ENCODE peak calls at places on chromosome 12, in eight cellular contexts. X is foreskin fibroblast, P is neuronal stem cell, L is Karpas-422, W is tibial nerve, F is stomach, Z is psoas muscle, U is upper lobe of left lung. Q is an unnamed sample.

GRCh38 chr12:4664111-4664510 is 15.2 kb downstream of the NDUFA9 start:
- DNase-seq in X (peak), P (no peak), L (no peak), W (no peak), F (no peak), Z (no peak), U (no peak), Q (no peak)

GRCh38 chr12:100395811-100396210 is 38.9 kb downstream of the SLC17A8 start:
- DNase-seq in X (no peak), P (no peak), L (no peak), W (no peak), F (no peak), Z (no peak), U (no peak), Q (no peak)

GRCh38 chr12:26011099-26011498 is 52.6 kb downstream of the RASSF8 start:
- DNase-seq in X (peak), P (no peak), L (no peak), W (no peak), F (no peak), Z (no peak), U (no peak), Q (no peak)

GRCh38 chr12:14264777-14265176 is 100.7 kb upstream of the ATF7IP start:
- DNase-seq in X (peak), P (no peak), L (no peak), W (no peak), F (no peak), Z (no peak), U (no peak), Q (no peak)

GRCh38 chr12:108307006-108307405 is 32.1 kb downstream of the CMKLR1 start:
- DNase-seq in X (peak), P (no peak), L (no peak), W (no peak), F (no peak), Z (no peak), U (no peak), Q (no peak)

GRCh38 chr12:95304673-95305198 is 87.1 kb downstream of the VEZT start:
- DNase-seq in X (peak), P (no peak), L (no peak), W (no peak), F (no peak), Z (no peak), U (no peak), Q (no peak)

GRCh38 chr12:107242189-107242588 is 148.8 kb upstream of the CRY1 start:
- DNase-seq in X (peak), P (no peak), L (no peak), W (no peak), F (no peak), Z (no peak), U (no peak), Q (peak)

GRCh38 chr12:116673713-116674112 is 64.2 kb downstream of the SPRING1 start:
- DNase-seq in X (peak), P (no peak), L (no peak), W (no peak), F (no peak), Z (no peak), U (no peak), Q (peak)

GRCh38 chr12:92070864-92071445 is 74.7 kb downstream of the BTG1 start:
- DNase-seq in X (peak), P (no peak), L (no peak), W (no peak), F (peak), Z (no peak), U (peak), Q (no peak)

GRCh38 chr12:109760031-109760929 is 46.7 kb downstream of the FAM222A start:
- DNase-seq in X (no peak), P (no peak), L (no peak), W (peak), F (peak), Z (no peak), U (peak), Q (no peak)

GRCh38 chr12:22505826-22506225 is 38.5 kb downstream of the C2CD5 start:
- DNase-seq in X (no peak), P (no peak), L (no peak), W (no peak), F (no peak), Z (no peak), U (no peak), Q (no peak)

GRCh38 chr12:130796985-130797686 is 41.9 kb downstream of the STX2 start:
- DNase-seq in X (no peak), P (no peak), L (no peak), W (no peak), F (no peak), Z (no peak), U (no peak), Q (no peak)

GRCh38 chr12:112936927-112937326 is 1.3 kb upstream of the OAS3 start:
- DNase-seq in X (no peak), P (no peak), L (no peak), W (no peak), F (no peak), Z (no peak), U (no peak), Q (no peak)

GRCh38 chr12:34607520-34608195 is 585.4 kb downstream of the ALG10 start:
- DNase-seq in X (no peak), P (no peak), L (no peak), W (no peak), F (no peak), Z (no peak), U (no peak), Q (no peak)

GRCh38 chr12:1566449-1567135 is 27.8 kb downstream of the FBXL14 start:
- DNase-seq in X (no peak), P (no peak), L (no peak), W (no peak), F (no peak), Z (no peak), U (no peak), Q (peak)
- H3K4me3 ChIP-seq in X (no peak), P (no peak), L (no peak), W (no peak), F (no peak), Z (no peak), U (no peak), Q (no peak)

GRCh38 chr12:118058881-118059644 is 1.9 kb downstream of the WSB2 start:
- DNase-seq in X (peak), P (no peak), L (no peak), W (no peak), F (no peak), Z (no peak), U (no peak), Q (no peak)
- H3K4me3 ChIP-seq in X (peak), P (no peak), L (no peak), W (peak), F (peak), Z (peak), U (peak), Q (peak)

DNA sequence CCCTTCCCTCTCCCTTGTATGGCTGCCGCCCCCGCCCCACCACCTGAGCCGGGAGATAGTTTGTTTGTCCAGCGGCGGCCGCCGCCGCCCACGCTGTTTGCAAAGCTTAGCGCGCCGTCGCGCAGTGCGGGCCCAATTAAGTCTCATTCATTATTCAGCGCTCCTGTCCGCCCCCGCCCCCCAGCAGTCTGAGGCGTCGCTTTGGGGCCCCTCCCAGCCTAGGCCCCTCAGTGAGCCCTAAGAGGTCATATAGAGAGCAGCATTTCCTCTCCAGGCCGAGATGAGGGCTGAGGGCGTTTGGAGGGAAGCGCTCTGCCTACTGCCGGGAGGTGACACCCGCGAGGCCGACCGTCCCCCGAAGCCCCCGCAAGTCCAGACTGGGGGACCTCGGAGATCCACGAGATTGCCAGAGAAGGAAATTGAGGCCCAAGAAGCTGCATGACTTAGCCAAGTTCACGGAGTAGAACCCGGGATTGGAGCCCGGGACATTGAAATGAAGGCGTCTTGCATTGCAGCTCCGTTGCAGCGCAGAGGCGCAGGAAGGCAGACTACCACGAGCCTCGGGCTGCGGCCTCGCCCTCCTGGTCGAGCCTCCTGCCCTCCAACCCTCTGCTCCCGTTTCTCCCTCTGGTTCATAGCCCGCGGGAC is at the start of gene DNAJC22:
- DNase-seq in X (no peak), P (no peak), L (peak), W (no peak), F (peak), Z (no peak), U (peak), Q (peak)
- H3K4me3 ChIP-seq in X (peak), P (peak), L (peak), W (peak), F (peak), Z (peak), U (peak), Q (peak)

GRCh38 chr12:94262228-94263010 is 114.0 kb downstream of the PLXNC1 start:
- DNase-seq in X (peak), P (no peak), L (peak), W (peak), F (peak), Z (peak), U (peak), Q (no peak)
- H3K4me3 ChIP-seq in X (peak), P (no peak), L (peak), W (peak), F (peak), Z (peak), U (peak), Q (no peak)

GRCh38 chr12:124514996-124515932 is 52.1 kb downstream of the NCOR2 start:
- DNase-seq in X (no peak), P (no peak), L (no peak), W (no peak), F (no peak), Z (no peak), U (no peak), Q (no peak)

GRCh38 chr12:124518051-124518932 is 49.1 kb downstream of the NCOR2 start:
- DNase-seq in X (peak), P (peak), L (no peak), W (peak), F (peak), Z (peak), U (peak), Q (no peak)

GRCh38 chr12:124515981-124516380 is 51.4 kb downstream of the NCOR2 start:
- DNase-seq in X (no peak), P (no peak), L (no peak), W (no peak), F (peak), Z (peak), U (peak), Q (no peak)

GRCh38 chr12:124517260-124518050 is 50.0 kb downstream of the NCOR2 start:
- DNase-seq in X (peak), P (no peak), L (no peak), W (peak), F (peak), Z (peak), U (peak), Q (no peak)

GRCh38 chr12:124516850-124517249 is 50.6 kb downstream of the NCOR2 start:
- DNase-seq in X (no peak), P (no peak), L (no peak), W (no peak), F (no peak), Z (no peak), U (no peak), Q (no peak)
- H3K4me3 ChIP-seq in X (peak), P (no peak), L (no peak), W (peak), F (peak), Z (peak), U (peak), Q (no peak)

GRCh38 chr12:120234643-120235368 is 30.7 kb downstream of the PXN start:
- DNase-seq in X (peak), P (no peak), L (no peak), W (peak), F (peak), Z (peak), U (peak), Q (peak)

GRCh38 chr12:120236124-120236398 is 29.5 kb downstream of the PXN start:
- DNase-seq in X (no peak), P (no peak), L (no peak), W (no peak), F (no peak), Z (no peak), U (no peak), Q (no peak)

GRCh38 chr12:120238839-120239445 is 26.6 kb downstream of the PXN start:
- DNase-seq in X (no peak), P (no peak), L (no peak), W (no peak), F (no peak), Z (no peak), U (no peak), Q (no peak)

GRCh38 chr12:120238224-120238616 is 27.3 kb downstream of the PXN start:
- DNase-seq in X (no peak), P (no peak), L (no peak), W (no peak), F (no peak), Z (no peak), U (no peak), Q (no peak)

DNA sequence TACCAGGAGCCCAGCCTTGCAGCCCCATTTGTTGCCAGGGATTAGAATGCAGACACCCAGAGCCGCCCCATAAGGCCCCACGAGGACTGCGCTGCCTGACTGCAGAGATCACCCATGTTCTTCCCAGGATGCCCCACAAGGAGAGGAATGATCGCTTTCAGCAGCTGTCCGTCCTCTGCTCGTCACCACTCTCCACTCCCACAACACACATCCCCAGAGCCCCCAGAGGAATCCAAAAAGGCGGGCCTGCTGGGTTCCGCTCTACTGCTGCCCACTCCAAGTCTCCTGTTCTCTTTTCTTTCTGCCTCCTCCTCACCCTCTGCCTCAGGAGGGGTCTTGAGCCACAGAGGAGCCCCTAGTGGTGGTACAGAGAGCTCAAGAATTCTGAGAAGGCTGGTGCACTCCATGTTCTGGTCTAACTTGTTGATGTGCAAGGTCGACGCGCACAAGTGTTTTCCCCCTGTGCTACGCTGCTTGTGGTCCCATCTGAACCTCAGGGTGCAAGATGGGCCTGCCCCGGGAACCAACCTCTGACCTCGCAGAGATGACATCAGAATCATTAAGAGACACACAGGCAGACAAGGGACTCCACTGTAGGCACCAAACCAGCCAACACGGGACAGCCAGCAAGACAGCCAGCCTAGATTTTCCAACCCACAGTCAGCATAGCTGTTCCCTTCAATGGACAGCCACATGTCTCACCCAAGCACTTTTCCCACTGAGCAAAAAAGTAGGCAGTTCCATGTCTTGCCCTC is 30.0 kb downstream of the PXN start:
- DNase-seq in X (no peak), P (no peak), L (no peak), W (no peak), F (no peak), Z (no peak), U (no peak), Q (peak)
- H3K4me3 ChIP-seq in X (no peak), P (no peak), L (no peak), W (peak), F (no peak), Z (peak), U (no peak), Q (no peak)

GRCh38 chr12:96720363-96720705 is 186.7 kb upstream of the NEDD1 start:
- DNase-seq in X (no peak), P (no peak), L (peak), W (no peak), F (no peak), Z (no peak), U (no peak), Q (peak)
- H3K4me3 ChIP-seq in X (peak), P (no peak), L (peak), W (peak), F (peak), Z (peak), U (peak), Q (no peak)

DNA sequence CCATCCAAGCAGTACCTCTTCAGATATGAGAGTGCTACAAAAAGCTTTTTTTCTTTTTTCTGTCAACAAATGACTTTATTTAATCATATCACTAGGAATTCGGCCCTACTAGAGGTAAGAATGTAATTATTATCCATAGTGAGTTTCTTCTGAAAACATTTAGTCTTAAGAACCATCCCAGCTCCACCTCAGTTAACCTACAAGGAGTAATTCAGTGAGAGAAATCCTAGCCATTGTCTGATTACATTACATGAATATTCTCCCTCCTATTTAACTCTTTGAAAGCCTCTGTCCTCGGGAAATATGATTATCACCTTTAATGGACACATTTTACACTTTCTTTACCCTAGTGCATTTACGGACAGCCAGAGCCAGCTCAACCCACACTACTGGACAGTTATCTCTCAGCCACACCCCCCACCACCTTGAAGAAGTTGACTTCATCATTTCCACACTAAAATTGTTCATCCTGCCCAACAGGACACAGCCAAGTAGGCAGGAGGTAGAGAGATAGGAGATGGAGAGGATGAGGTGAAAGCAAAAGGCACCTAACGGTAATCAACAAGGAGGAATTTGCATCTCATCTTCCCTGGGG is 1.3 kb downstream of the PPFIA2 start:
- DNase-seq in X (peak), P (no peak), L (no peak), W (no peak), F (no peak), Z (no peak), U (no peak), Q (no peak)
- H3K4me3 ChIP-seq in X (peak), P (no peak), L (no peak), W (peak), F (peak), Z (peak), U (peak), Q (peak)